ENCODE peak calls at places on chromosomes 11 and 22, in six cellular contexts. D is stomach, R is body of pancreas, A is transverse colon, O is ovary, C is HCT116. Y is an unnamed sample.

GRCh38 chr22:43378011-43378704 is 33.7 kb upstream of the MPPED1 start:
- DNase-seq in O (peak; percentile 66), D (peak; percentile 65), A (peak; percentile 39), R (peak; percentile 65), C (no peak), Y (no peak)

GRCh38 chr11:114891911-114892310 is 213.6 kb downstream of the NXPE2 start:
- DNase-seq in A (no peak), O (no peak), C (no peak), R (no peak), D (no peak), Y (no peak)

GRCh38 chr11:35907648-35908431 is 36.0 kb upstream of the LDLRAD3 start:
- DNase-seq in O (no peak), A (no peak), D (no peak), C (peak; percentile 54), R (peak; percentile 66), Y (peak; percentile 79)

GRCh38 chr11:47177229-47177845 is 658 bp upstream of the ARFGAP2 start:
- DNase-seq in R (peak; percentile 77), O (peak; percentile 72), A (peak; percentile 73), D (peak; percentile 65), C (peak; percentile 69), Y (peak; percentile 63)

GRCh38 chr22:22709719-22710445 is 65.5 kb downstream of the GGTLC2 start:
- DNase-seq in R (peak; percentile 57), A (no peak), D (no peak), O (no peak), C (no peak), Y (no peak)

GRCh38 chr22:36565152-36565507 is 36.2 kb upstream of the EIF3D start:
- DNase-seq in A (no peak), D (no peak), R (no peak), C (no peak), O (no peak), Y (no peak)

GRCh38 chr11:79461144-79461543 is 20.3 kb upstream of the TENM4 start:
- DNase-seq in D (no peak), R (no peak), O (peak; percentile 45), C (peak; percentile 1), A (no peak), Y (no peak)

GRCh38 chr11:103624708-103625623 is 411.5 kb upstream of the DDI1 start:
- DNase-seq in R (no peak), D (no peak), C (no peak), A (no peak), O (no peak), Y (no peak)

GRCh38 chr11:94152678-94153065 is 24.0 kb downstream of the PANX1 start:
- DNase-seq in R (no peak), O (no peak), D (no peak), C (no peak), A (no peak), Y (no peak)

GRCh38 chr22:20807315-20807752 is 33.4 kb downstream of the SERPIND1 start:
- DNase-seq in O (no peak), D (no peak), R (no peak), C (peak; percentile 8), A (no peak), Y (no peak)

GRCh38 chr11:59187587-59187986 is 15.7 kb downstream of the DTX4 start:
- DNase-seq in R (peak; percentile 29), A (peak; percentile 71), D (peak; percentile 55), C (no peak), O (no peak), Y (no peak)

DNA sequence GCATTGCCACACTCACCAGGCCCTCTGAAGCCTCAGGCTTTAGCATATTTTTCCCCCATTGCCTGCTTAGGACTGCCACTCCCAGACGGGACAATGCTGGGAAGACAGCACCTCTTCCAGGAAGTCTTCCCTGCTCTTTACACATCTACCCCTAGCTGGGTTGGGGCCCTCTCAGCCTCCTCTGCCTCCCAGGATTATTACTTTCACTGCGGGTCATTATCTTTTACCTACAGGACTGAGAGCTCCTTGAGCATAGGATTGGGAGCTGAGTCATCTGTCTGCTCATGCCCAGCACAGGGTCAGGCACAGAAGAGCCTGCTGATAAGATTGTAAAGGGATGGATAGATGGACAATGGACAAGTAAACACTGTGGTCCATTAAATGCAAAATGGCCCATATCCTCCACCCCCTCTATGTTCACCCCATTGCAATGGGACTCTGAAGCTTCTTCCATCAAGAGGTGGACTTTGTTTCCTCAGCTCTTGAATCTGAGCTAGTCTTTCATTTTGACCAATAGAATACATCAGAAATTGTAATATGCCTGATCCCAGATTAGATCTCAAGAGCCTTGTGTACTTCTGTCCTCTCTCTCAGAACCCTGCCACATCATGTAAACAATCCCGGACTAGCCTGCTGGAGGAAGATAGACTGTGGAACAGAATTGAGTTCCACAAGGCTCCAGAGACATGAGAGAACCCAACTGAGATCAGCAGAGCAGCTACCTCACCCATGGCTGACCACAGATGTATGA is 32.0 kb upstream of the LRRC32 start:
- DNase-seq in A (no peak), R (no peak), C (no peak), D (no peak), O (no peak), Y (no peak)
- TF ChIP-seq POLR2A in A (no peak), R (no peak), C (no peak), D (no peak), O (no peak), Y (no peak)

DNA sequence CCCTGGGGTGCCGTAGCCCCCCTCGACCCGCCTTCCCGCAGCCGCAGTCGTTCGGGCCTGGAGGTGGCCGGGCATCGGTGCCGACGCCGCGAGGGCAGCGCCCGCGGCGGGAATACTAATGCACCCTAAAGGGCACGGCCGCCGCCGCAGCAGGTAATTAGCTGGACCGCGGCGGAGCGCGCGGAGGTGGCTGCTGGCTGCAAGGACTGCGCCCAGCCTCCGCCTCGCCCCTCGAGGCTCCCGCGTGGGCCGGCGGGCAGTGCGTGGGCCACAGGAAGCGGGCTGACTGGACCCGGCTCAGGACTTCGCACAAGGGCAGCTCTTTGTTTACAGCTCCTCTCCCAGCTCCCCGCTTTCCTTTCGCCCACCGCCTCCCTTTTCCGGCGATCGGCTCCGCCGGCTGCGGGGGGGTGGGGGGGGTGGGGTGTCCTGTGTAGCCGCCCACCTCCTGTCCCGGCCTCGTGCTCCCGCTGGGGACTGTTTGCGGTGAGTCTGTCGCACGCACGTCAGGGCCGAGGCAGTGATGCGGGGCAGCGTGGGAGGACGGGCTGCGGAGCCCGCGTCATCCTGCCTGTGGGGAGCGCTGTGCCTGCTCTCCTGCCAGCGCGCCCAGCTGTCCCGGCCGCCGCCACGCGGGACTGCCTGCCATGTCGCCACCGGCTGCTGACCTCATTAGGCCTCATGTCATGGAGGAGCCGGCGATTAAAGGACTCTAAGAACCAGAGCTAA is 53.2 kb downstream of the GRIK4 start:
- DNase-seq in R (peak; percentile 27), A (no peak), C (no peak), D (no peak), O (peak; percentile 53), Y (peak; percentile 60)
- TF ChIP-seq CTCF in R (no peak), A (no peak), C (no peak), D (no peak), O (no peak), Y (no peak)

GRCh38 chr11:89163686-89164085 is 14.0 kb upstream of the TYR start:
- DNase-seq in C (no peak), A (no peak), O (no peak), D (no peak), R (no peak), Y (no peak)

GRCh38 chr11:89168396-89168795 is 9.3 kb upstream of the TYR start:
- DNase-seq in R (no peak), A (no peak), O (no peak), C (no peak), D (no peak), Y (no peak)
- TF ChIP-seq POLR2A in R (no peak), A (no peak), O (no peak), C (no peak), D (no peak), Y (no peak)

DNA sequence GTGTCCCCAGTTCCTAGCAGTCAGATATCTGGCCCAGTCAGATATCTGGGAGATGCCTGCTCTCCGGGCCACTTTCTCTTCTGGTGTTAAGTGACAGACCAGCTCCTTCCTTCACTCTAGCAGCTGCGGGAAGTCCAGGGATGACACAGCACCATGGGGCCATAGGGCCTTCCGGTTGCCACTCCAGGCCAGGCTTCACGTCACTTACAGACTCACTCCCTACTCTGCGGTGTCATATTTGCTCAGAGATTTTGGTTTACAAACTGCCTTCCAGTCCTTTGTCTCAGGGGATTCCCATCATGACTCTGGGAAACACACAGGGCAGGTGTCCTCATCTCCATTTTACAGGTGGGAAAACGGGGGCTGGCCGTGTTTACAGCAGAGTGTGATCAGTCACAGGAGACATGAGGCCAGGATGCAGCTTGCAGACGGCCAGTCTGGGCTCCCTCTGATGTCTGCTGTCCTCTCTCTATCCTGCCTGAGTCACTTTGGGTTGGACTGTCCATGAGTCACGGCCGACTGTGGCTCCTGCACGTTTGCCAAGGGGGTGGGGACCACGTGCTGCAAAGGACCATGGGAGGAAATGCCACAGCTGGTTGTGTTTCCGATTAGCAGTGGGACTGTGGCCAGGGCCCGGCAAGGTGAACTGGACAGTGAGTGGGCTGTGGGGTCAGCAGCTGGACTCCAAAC is 8.2 kb upstream of the TBC1D22A start:
- DNase-seq in D (peak; percentile 94), C (peak; percentile 90), R (peak; percentile 98), A (peak; percentile 92), O (peak; percentile 73), Y (peak; percentile 82)
- TF ChIP-seq CTCF in D (no peak), C (no peak), R (no peak), A (no peak), O (no peak), Y (no peak)

Y was measured in breast epithelium.